ENCODE peak calls at places on chromosome 16, in nine cellular contexts. One of them, this sample, is unnamed.

GRCh38 chr16:12271006-12271405 is 294.5 kb downstream of the SNX29 start:
- DNase-seq in hippocampal formation: no peak
- DNase-seq in kidney glomerular epithelial cell: no peak
- DNase-seq in HS-5: no peak
- DNase-seq in BJ: no peak
- DNase-seq in activated CD4-positive, alpha-beta T cell treated with anti-CD3 and anti-CD28 coated beads for 24 hours: no peak
- DNase-seq in IMR-90: peak
- DNase-seq in endothelial cell of umbilical vein: no peak
- DNase-seq in MV-4-11: no peak
- DNase-seq in this sample: peak

GRCh38 chr16:66020061-66020460 is 346.4 kb upstream of the CDH5 start:
- DNase-seq in MV-4-11: no peak
- DNase-seq in kidney glomerular epithelial cell: no peak
- DNase-seq in HS-5: peak
- DNase-seq in IMR-90: peak
- DNase-seq in activated CD4-positive, alpha-beta T cell treated with anti-CD3 and anti-CD28 coated beads for 24 hours: no peak
- DNase-seq in endothelial cell of umbilical vein: no peak
- DNase-seq in BJ: no peak
- DNase-seq in hippocampal formation: no peak
- DNase-seq in this sample: no peak

GRCh38 chr16:56549744-56550385 is 15.0 kb upstream of the MT4 start:
- DNase-seq in HS-5: no peak
- DNase-seq in activated CD4-positive, alpha-beta T cell treated with anti-CD3 and anti-CD28 coated beads for 24 hours: no peak
- DNase-seq in MV-4-11: no peak
- DNase-seq in kidney glomerular epithelial cell: no peak
- DNase-seq in endothelial cell of umbilical vein: no peak
- DNase-seq in IMR-90: peak
- DNase-seq in hippocampal formation: no peak
- DNase-seq in BJ: no peak
- DNase-seq in this sample: peak

GRCh38 chr16:89721644-89722391 is 481 bp downstream of the ZNF276 start:
- DNase-seq in BJ: no peak
- DNase-seq in IMR-90: peak
- DNase-seq in activated CD4-positive, alpha-beta T cell treated with anti-CD3 and anti-CD28 coated beads for 24 hours: peak
- DNase-seq in endothelial cell of umbilical vein: peak
- DNase-seq in HS-5: no peak
- DNase-seq in MV-4-11: peak
- DNase-seq in kidney glomerular epithelial cell: peak
- DNase-seq in hippocampal formation: peak
- DNase-seq in this sample: peak

GRCh38 chr16:1220841-1221627 is 4.0 kb downstream of the TPSG1 start:
- DNase-seq in kidney glomerular epithelial cell: no peak
- DNase-seq in HS-5: no peak
- DNase-seq in activated CD4-positive, alpha-beta T cell treated with anti-CD3 and anti-CD28 coated beads for 24 hours: no peak
- DNase-seq in endothelial cell of umbilical vein: no peak
- DNase-seq in IMR-90: no peak
- DNase-seq in BJ: no peak
- DNase-seq in hippocampal formation: no peak
- DNase-seq in MV-4-11: no peak
- DNase-seq in this sample: no peak

GRCh38 chr16:82801361-82801760 is 174.6 kb downstream of the CDH13 start:
- DNase-seq in BJ: no peak
- DNase-seq in HS-5: no peak
- DNase-seq in IMR-90: peak
- DNase-seq in MV-4-11: no peak
- DNase-seq in endothelial cell of umbilical vein: peak
- DNase-seq in hippocampal formation: no peak
- DNase-seq in kidney glomerular epithelial cell: no peak
- DNase-seq in activated CD4-positive, alpha-beta T cell treated with anti-CD3 and anti-CD28 coated beads for 24 hours: no peak
- DNase-seq in this sample: no peak

GRCh38 chr16:57688987-57689771 is 5.4 kb upstream of the DRC7 start:
- DNase-seq in BJ: no peak
- DNase-seq in hippocampal formation: no peak
- DNase-seq in activated CD4-positive, alpha-beta T cell treated with anti-CD3 and anti-CD28 coated beads for 24 hours: no peak
- DNase-seq in HS-5: no peak
- DNase-seq in MV-4-11: no peak
- DNase-seq in endothelial cell of umbilical vein: no peak
- DNase-seq in kidney glomerular epithelial cell: no peak
- DNase-seq in IMR-90: no peak
- DNase-seq in this sample: no peak

GRCh38 chr16:85462405-85463227 is 150.5 kb upstream of the GSE1 start:
- DNase-seq in MV-4-11: peak
- DNase-seq in endothelial cell of umbilical vein: no peak
- DNase-seq in IMR-90: no peak
- DNase-seq in HS-5: no peak
- DNase-seq in kidney glomerular epithelial cell: no peak
- DNase-seq in activated CD4-positive, alpha-beta T cell treated with anti-CD3 and anti-CD28 coated beads for 24 hours: no peak
- DNase-seq in BJ: no peak
- DNase-seq in hippocampal formation: no peak
- DNase-seq in this sample: no peak

GRCh38 chr16:4624827-4625616 is 396 bp downstream of the MGRN1 start:
- DNase-seq in HS-5: no peak
- DNase-seq in IMR-90: peak
- DNase-seq in endothelial cell of umbilical vein: peak
- DNase-seq in BJ: no peak
- DNase-seq in kidney glomerular epithelial cell: peak
- DNase-seq in MV-4-11: peak
- DNase-seq in activated CD4-positive, alpha-beta T cell treated with anti-CD3 and anti-CD28 coated beads for 24 hours: peak
- DNase-seq in hippocampal formation: no peak
- DNase-seq in this sample: peak

GRCh38 chr16:76370344-76370743 is 93.1 kb downstream of the CNTNAP4 start:
- DNase-seq in kidney glomerular epithelial cell: no peak
- DNase-seq in HS-5: no peak
- DNase-seq in hippocampal formation: no peak
- DNase-seq in MV-4-11: no peak
- DNase-seq in endothelial cell of umbilical vein: no peak
- DNase-seq in IMR-90: no peak
- DNase-seq in activated CD4-positive, alpha-beta T cell treated with anti-CD3 and anti-CD28 coated beads for 24 hours: no peak
- DNase-seq in BJ: no peak
- DNase-seq in this sample: no peak

GRCh38 chr16:69818811-69819587 is 56.9 kb downstream of the WWP2 start:
- DNase-seq in hippocampal formation: no peak
- DNase-seq in kidney glomerular epithelial cell: no peak
- DNase-seq in MV-4-11: no peak
- DNase-seq in endothelial cell of umbilical vein: no peak
- DNase-seq in HS-5: no peak
- DNase-seq in activated CD4-positive, alpha-beta T cell treated with anti-CD3 and anti-CD28 coated beads for 24 hours: no peak
- DNase-seq in BJ: no peak
- DNase-seq in IMR-90: no peak
- DNase-seq in this sample: no peak

GRCh38 chr16:14309906-14310305 is 238.8 kb downstream of the MRTFB start:
- DNase-seq in endothelial cell of umbilical vein: no peak
- DNase-seq in kidney glomerular epithelial cell: no peak
- DNase-seq in MV-4-11: no peak
- DNase-seq in HS-5: no peak
- DNase-seq in hippocampal formation: no peak
- DNase-seq in BJ: no peak
- DNase-seq in IMR-90: peak
- DNase-seq in activated CD4-positive, alpha-beta T cell treated with anti-CD3 and anti-CD28 coated beads for 24 hours: no peak
- DNase-seq in this sample: peak

GRCh38 chr16:88548131-88548874 is 21.9 kb upstream of the ZC3H18 start:
- DNase-seq in BJ: no peak
- DNase-seq in endothelial cell of umbilical vein: no peak
- DNase-seq in activated CD4-positive, alpha-beta T cell treated with anti-CD3 and anti-CD28 coated beads for 24 hours: no peak
- DNase-seq in kidney glomerular epithelial cell: no peak
- DNase-seq in HS-5: no peak
- DNase-seq in MV-4-11: no peak
- DNase-seq in hippocampal formation: no peak
- DNase-seq in IMR-90: no peak
- DNase-seq in this sample: no peak

GRCh38 chr16:87563714-87564523 is 38.4 kb upstream of the JPH3 start:
- DNase-seq in HS-5: no peak
- DNase-seq in hippocampal formation: no peak
- DNase-seq in endothelial cell of umbilical vein: no peak
- DNase-seq in activated CD4-positive, alpha-beta T cell treated with anti-CD3 and anti-CD28 coated beads for 24 hours: no peak
- DNase-seq in kidney glomerular epithelial cell: no peak
- DNase-seq in BJ: no peak
- DNase-seq in IMR-90: no peak
- DNase-seq in MV-4-11: no peak
- DNase-seq in this sample: no peak

GRCh38 chr16:17173134-17173729 is 297.5 kb downstream of the XYLT1 start:
- DNase-seq in MV-4-11: peak
- DNase-seq in endothelial cell of umbilical vein: no peak
- DNase-seq in kidney glomerular epithelial cell: no peak
- DNase-seq in IMR-90: peak
- DNase-seq in BJ: no peak
- DNase-seq in HS-5: peak
- DNase-seq in activated CD4-positive, alpha-beta T cell treated with anti-CD3 and anti-CD28 coated beads for 24 hours: no peak
- DNase-seq in hippocampal formation: no peak
- DNase-seq in this sample: no peak

GRCh38 chr16:10949424-10949970 is 5.1 kb downstream of the CLEC16A start:
- DNase-seq in activated CD4-positive, alpha-beta T cell treated with anti-CD3 and anti-CD28 coated beads for 24 hours: no peak
- DNase-seq in hippocampal formation: no peak
- DNase-seq in kidney glomerular epithelial cell: no peak
- DNase-seq in endothelial cell of umbilical vein: no peak
- DNase-seq in HS-5: no peak
- DNase-seq in IMR-90: no peak
- DNase-seq in BJ: no peak
- DNase-seq in MV-4-11: peak
- DNase-seq in this sample: peak

GRCh38 chr16:85846461-85846860 is 47.0 kb downstream of the COX4I1 start:
- DNase-seq in hippocampal formation: no peak
- DNase-seq in BJ: no peak
- DNase-seq in endothelial cell of umbilical vein: no peak
- DNase-seq in IMR-90: no peak
- DNase-seq in MV-4-11: no peak
- DNase-seq in activated CD4-positive, alpha-beta T cell treated with anti-CD3 and anti-CD28 coated beads for 24 hours: no peak
- DNase-seq in kidney glomerular epithelial cell: no peak
- DNase-seq in HS-5: no peak
- DNase-seq in this sample: no peak

GRCh38 chr16:60217787-60218186 is 1483.7 kb upstream of the GOT2 start:
- DNase-seq in hippocampal formation: no peak
- DNase-seq in BJ: no peak
- DNase-seq in IMR-90: no peak
- DNase-seq in MV-4-11: no peak
- DNase-seq in activated CD4-positive, alpha-beta T cell treated with anti-CD3 and anti-CD28 coated beads for 24 hours: no peak
- DNase-seq in HS-5: no peak
- DNase-seq in kidney glomerular epithelial cell: no peak
- DNase-seq in endothelial cell of umbilical vein: no peak
- DNase-seq in this sample: no peak

GRCh38 chr16:79042141-79042540 is 558.4 kb downstream of the MAF start:
- DNase-seq in IMR-90: no peak
- DNase-seq in activated CD4-positive, alpha-beta T cell treated with anti-CD3 and anti-CD28 coated beads for 24 hours: no peak
- DNase-seq in hippocampal formation: no peak
- DNase-seq in BJ: no peak
- DNase-seq in endothelial cell of umbilical vein: no peak
- DNase-seq in HS-5: no peak
- DNase-seq in kidney glomerular epithelial cell: no peak
- DNase-seq in MV-4-11: no peak
- DNase-seq in this sample: no peak

GRCh38 chr16:1791943-1792812 is 1.3 kb downstream of the IGFALS start:
- DNase-seq in kidney glomerular epithelial cell: no peak
- DNase-seq in activated CD4-positive, alpha-beta T cell treated with anti-CD3 and anti-CD28 coated beads for 24 hours: no peak
- DNase-seq in BJ: no peak
- DNase-seq in MV-4-11: no peak
- DNase-seq in endothelial cell of umbilical vein: no peak
- DNase-seq in IMR-90: no peak
- DNase-seq in hippocampal formation: no peak
- DNase-seq in HS-5: no peak
- DNase-seq in this sample: no peak

GRCh38 chr16:24988593-24989338 is 26.4 kb downstream of the ARHGAP17 start:
- DNase-seq in IMR-90: peak
- DNase-seq in HS-5: no peak
- DNase-seq in activated CD4-positive, alpha-beta T cell treated with anti-CD3 and anti-CD28 coated beads for 24 hours: no peak
- DNase-seq in kidney glomerular epithelial cell: peak
- DNase-seq in MV-4-11: no peak
- DNase-seq in BJ: peak
- DNase-seq in endothelial cell of umbilical vein: peak
- DNase-seq in hippocampal formation: peak
- DNase-seq in this sample: peak

GRCh38 chr16:88329726-88330700 is 52.7 kb upstream of the ZNF469 start:
- DNase-seq in hippocampal formation: no peak
- DNase-seq in kidney glomerular epithelial cell: no peak
- DNase-seq in activated CD4-positive, alpha-beta T cell treated with anti-CD3 and anti-CD28 coated beads for 24 hours: no peak
- DNase-seq in endothelial cell of umbilical vein: no peak
- DNase-seq in MV-4-11: no peak
- DNase-seq in BJ: no peak
- DNase-seq in HS-5: no peak
- DNase-seq in IMR-90: no peak
- DNase-seq in this sample: no peak

GRCh38 chr16:50065241-50065623 is 538 bp upstream of the HEATR3 start:
- DNase-seq in MV-4-11: no peak
- DNase-seq in endothelial cell of umbilical vein: no peak
- DNase-seq in BJ: no peak
- DNase-seq in hippocampal formation: no peak
- DNase-seq in HS-5: no peak
- DNase-seq in activated CD4-positive, alpha-beta T cell treated with anti-CD3 and anti-CD28 coated beads for 24 hours: no peak
- DNase-seq in kidney glomerular epithelial cell: no peak
- DNase-seq in IMR-90: no peak
- DNase-seq in this sample: no peak

GRCh38 chr16:28561557-28562187 is 8.0 kb downstream of the SGF29 start:
- DNase-seq in HS-5: no peak
- DNase-seq in MV-4-11: no peak
- DNase-seq in activated CD4-positive, alpha-beta T cell treated with anti-CD3 and anti-CD28 coated beads for 24 hours: no peak
- DNase-seq in IMR-90: no peak
- DNase-seq in endothelial cell of umbilical vein: peak
- DNase-seq in kidney glomerular epithelial cell: no peak
- DNase-seq in hippocampal formation: no peak
- DNase-seq in BJ: no peak
- DNase-seq in this sample: no peak

GRCh38 chr16:89115216-89115949 is 21.7 kb downstream of the ACSF3 start:
- DNase-seq in activated CD4-positive, alpha-beta T cell treated with anti-CD3 and anti-CD28 coated beads for 24 hours: peak
- DNase-seq in kidney glomerular epithelial cell: no peak
- DNase-seq in hippocampal formation: peak
- DNase-seq in endothelial cell of umbilical vein: peak
- DNase-seq in HS-5: no peak
- DNase-seq in IMR-90: no peak
- DNase-seq in MV-4-11: peak
- DNase-seq in BJ: no peak
- DNase-seq in this sample: no peak

GRCh38 chr16:27214084-27214961 is 11.0 kb downstream of the KDM8 start:
- DNase-seq in kidney glomerular epithelial cell: no peak
- DNase-seq in HS-5: no peak
- DNase-seq in IMR-90: no peak
- DNase-seq in BJ: no peak
- DNase-seq in activated CD4-positive, alpha-beta T cell treated with anti-CD3 and anti-CD28 coated beads for 24 hours: no peak
- DNase-seq in MV-4-11: no peak
- DNase-seq in hippocampal formation: no peak
- DNase-seq in endothelial cell of umbilical vein: no peak
- DNase-seq in this sample: no peak

GRCh38 chr16:52455549-52456277 is 91.2 kb downstream of the TOX3 start:
- DNase-seq in hippocampal formation: no peak
- DNase-seq in kidney glomerular epithelial cell: no peak
- DNase-seq in endothelial cell of umbilical vein: no peak
- DNase-seq in activated CD4-positive, alpha-beta T cell treated with anti-CD3 and anti-CD28 coated beads for 24 hours: no peak
- DNase-seq in HS-5: no peak
- DNase-seq in IMR-90: no peak
- DNase-seq in BJ: no peak
- DNase-seq in MV-4-11: no peak
- DNase-seq in this sample: no peak

GRCh38 chr16:16010194-16010593 is 60.8 kb downstream of the ABCC1 start:
- DNase-seq in endothelial cell of umbilical vein: no peak
- DNase-seq in MV-4-11: no peak
- DNase-seq in BJ: no peak
- DNase-seq in kidney glomerular epithelial cell: no peak
- DNase-seq in HS-5: no peak
- DNase-seq in hippocampal formation: no peak
- DNase-seq in IMR-90: no peak
- DNase-seq in activated CD4-positive, alpha-beta T cell treated with anti-CD3 and anti-CD28 coated beads for 24 hours: no peak
- DNase-seq in this sample: no peak

GRCh38 chr16:3729161-3730112 is 12.1 kb upstream of the TRAP1 start:
- DNase-seq in HS-5: no peak
- DNase-seq in IMR-90: no peak
- DNase-seq in hippocampal formation: no peak
- DNase-seq in endothelial cell of umbilical vein: no peak
- DNase-seq in MV-4-11: no peak
- DNase-seq in BJ: no peak
- DNase-seq in kidney glomerular epithelial cell: no peak
- DNase-seq in activated CD4-positive, alpha-beta T cell treated with anti-CD3 and anti-CD28 coated beads for 24 hours: no peak
- DNase-seq in this sample: no peak